ENCODE peak calls at places on chromosome 21, in nine cellular contexts. One of them, this sample, is unnamed.

GRCh38 chr21:17803536-17803935 is 15.6 kb downstream of the C21orf91 start:
- DNase-seq in breast epithelium: no peak
- DNase-seq in adrenal gland: no peak
- DNase-seq in K562: no peak
- DNase-seq in suprapubic skin: no peak
- DNase-seq in psoas muscle: no peak
- DNase-seq in heart right ventricle: no peak
- DNase-seq in esophagus muscularis mucosa: no peak
- DNase-seq in pancreas: no peak
- DNase-seq in this sample: no peak

GRCh38 chr21:36747815-36748381 is 49.0 kb downstream of the SIM2 start:
- DNase-seq in psoas muscle: peak
- DNase-seq in pancreas: peak
- DNase-seq in heart right ventricle: peak
- DNase-seq in K562: peak
- DNase-seq in suprapubic skin: no peak
- DNase-seq in esophagus muscularis mucosa: no peak
- DNase-seq in adrenal gland: peak
- DNase-seq in breast epithelium: no peak
- DNase-seq in this sample: no peak

GRCh38 chr21:37164742-37165141 is 91.7 kb downstream of the TTC3 start:
- DNase-seq in breast epithelium: no peak
- DNase-seq in suprapubic skin: no peak
- DNase-seq in pancreas: no peak
- DNase-seq in adrenal gland: no peak
- DNase-seq in psoas muscle: no peak
- DNase-seq in K562: no peak
- DNase-seq in heart right ventricle: no peak
- DNase-seq in esophagus muscularis mucosa: no peak
- DNase-seq in this sample: no peak

GRCh38 chr21:41167348-41168342 is at the start of gene BACE2:
- DNase-seq in suprapubic skin: peak
- DNase-seq in psoas muscle: peak
- DNase-seq in pancreas: peak
- DNase-seq in heart right ventricle: peak
- DNase-seq in K562: peak
- DNase-seq in adrenal gland: peak
- DNase-seq in esophagus muscularis mucosa: peak
- DNase-seq in breast epithelium: peak
- DNase-seq in this sample: peak

GRCh38 chr21:36908260-36908908 is 58.1 kb downstream of the HLCS start:
- DNase-seq in K562: no peak
- DNase-seq in adrenal gland: no peak
- DNase-seq in esophagus muscularis mucosa: no peak
- DNase-seq in psoas muscle: no peak
- DNase-seq in heart right ventricle: no peak
- DNase-seq in suprapubic skin: no peak
- DNase-seq in breast epithelium: no peak
- DNase-seq in pancreas: no peak
- DNase-seq in this sample: no peak

GRCh38 chr21:45607021-45607921 is 36.3 kb upstream of the PCBP3 start:
- DNase-seq in heart right ventricle: no peak
- DNase-seq in K562: no peak
- DNase-seq in esophagus muscularis mucosa: no peak
- DNase-seq in breast epithelium: peak
- DNase-seq in pancreas: no peak
- DNase-seq in suprapubic skin: peak
- DNase-seq in psoas muscle: no peak
- DNase-seq in adrenal gland: no peak
- DNase-seq in this sample: no peak

GRCh38 chr21:36512971-36513370 is 33.0 kb upstream of the CLDN14 start:
- DNase-seq in K562: peak
- DNase-seq in breast epithelium: no peak
- DNase-seq in esophagus muscularis mucosa: no peak
- DNase-seq in suprapubic skin: no peak
- DNase-seq in psoas muscle: no peak
- DNase-seq in heart right ventricle: no peak
- DNase-seq in pancreas: no peak
- DNase-seq in adrenal gland: no peak
- DNase-seq in this sample: no peak

GRCh38 chr21:15293251-15293650 is 228.5 kb upstream of the NRIP1 start:
- DNase-seq in pancreas: no peak
- DNase-seq in K562: no peak
- DNase-seq in psoas muscle: no peak
- DNase-seq in suprapubic skin: no peak
- DNase-seq in adrenal gland: no peak
- DNase-seq in heart right ventricle: no peak
- DNase-seq in esophagus muscularis mucosa: no peak
- DNase-seq in breast epithelium: no peak
- DNase-seq in this sample: no peak

GRCh38 chr21:44869860-44870747 is 3.4 kb downstream of the PTTG1IP start:
- DNase-seq in psoas muscle: peak
- DNase-seq in adrenal gland: peak
- DNase-seq in suprapubic skin: peak
- DNase-seq in esophagus muscularis mucosa: no peak
- DNase-seq in K562: no peak
- DNase-seq in breast epithelium: no peak
- DNase-seq in pancreas: peak
- DNase-seq in heart right ventricle: peak
- DNase-seq in this sample: peak

GRCh38 chr21:28177008-28177603 is 815.6 kb downstream of the LTN1 start:
- DNase-seq in suprapubic skin: no peak
- DNase-seq in pancreas: no peak
- DNase-seq in adrenal gland: no peak
- DNase-seq in K562: no peak
- DNase-seq in psoas muscle: no peak
- DNase-seq in breast epithelium: no peak
- DNase-seq in heart right ventricle: no peak
- DNase-seq in esophagus muscularis mucosa: no peak
- DNase-seq in this sample: no peak

GRCh38 chr21:27818847-27819246 is 852.0 kb upstream of the ADAMTS5 start:
- DNase-seq in K562: no peak
- DNase-seq in psoas muscle: no peak
- DNase-seq in breast epithelium: no peak
- DNase-seq in adrenal gland: no peak
- DNase-seq in suprapubic skin: no peak
- DNase-seq in esophagus muscularis mucosa: no peak
- DNase-seq in pancreas: no peak
- DNase-seq in heart right ventricle: no peak
- DNase-seq in this sample: no peak

GRCh38 chr21:45990049-45990711 is 8.6 kb downstream of the COL6A1 start:
- DNase-seq in breast epithelium: peak
- DNase-seq in pancreas: no peak
- DNase-seq in suprapubic skin: no peak
- DNase-seq in K562: no peak
- DNase-seq in esophagus muscularis mucosa: no peak
- DNase-seq in heart right ventricle: peak
- DNase-seq in adrenal gland: peak
- DNase-seq in psoas muscle: peak
- DNase-seq in this sample: peak

GRCh38 chr21:36027352-36027751 is 33.0 kb downstream of the SETD4 start:
- DNase-seq in K562: no peak
- DNase-seq in pancreas: no peak
- DNase-seq in breast epithelium: no peak
- DNase-seq in heart right ventricle: no peak
- DNase-seq in suprapubic skin: no peak
- DNase-seq in adrenal gland: no peak
- DNase-seq in psoas muscle: no peak
- DNase-seq in esophagus muscularis mucosa: no peak
- DNase-seq in this sample: no peak

GRCh38 chr21:23963454-23963853 is 1643.8 kb downstream of the MRPL39 start:
- DNase-seq in K562: no peak
- DNase-seq in adrenal gland: no peak
- DNase-seq in pancreas: no peak
- DNase-seq in breast epithelium: no peak
- DNase-seq in esophagus muscularis mucosa: no peak
- DNase-seq in psoas muscle: no peak
- DNase-seq in suprapubic skin: no peak
- DNase-seq in heart right ventricle: no peak
- DNase-seq in this sample: no peak

GRCh38 chr21:41396452-41397107 is 29.5 kb upstream of the MX1 start:
- DNase-seq in adrenal gland: no peak
- DNase-seq in pancreas: no peak
- DNase-seq in breast epithelium: peak
- DNase-seq in suprapubic skin: no peak
- DNase-seq in psoas muscle: peak
- DNase-seq in esophagus muscularis mucosa: no peak
- DNase-seq in K562: no peak
- DNase-seq in heart right ventricle: no peak
- DNase-seq in this sample: no peak

GRCh38 chr21:43864806-43865470 is at the start of gene AGPAT3:
- DNase-seq in K562: peak
- DNase-seq in pancreas: no peak
- DNase-seq in psoas muscle: no peak
- DNase-seq in heart right ventricle: no peak
- DNase-seq in adrenal gland: no peak
- DNase-seq in suprapubic skin: no peak
- DNase-seq in breast epithelium: no peak
- DNase-seq in esophagus muscularis mucosa: no peak
- DNase-seq in this sample: no peak

GRCh38 chr21:32921632-32922230 is 104.0 kb upstream of the OLIG2 start:
- DNase-seq in pancreas: no peak
- DNase-seq in breast epithelium: no peak
- DNase-seq in esophagus muscularis mucosa: no peak
- DNase-seq in psoas muscle: no peak
- DNase-seq in K562: peak
- DNase-seq in adrenal gland: no peak
- DNase-seq in heart right ventricle: no peak
- DNase-seq in suprapubic skin: no peak
- DNase-seq in this sample: no peak

GRCh38 chr21:44952116-44952928 is 12.5 kb downstream of the SLX9 start:
- DNase-seq in heart right ventricle: peak
- DNase-seq in pancreas: no peak
- DNase-seq in K562: no peak
- DNase-seq in suprapubic skin: no peak
- DNase-seq in breast epithelium: no peak
- DNase-seq in esophagus muscularis mucosa: no peak
- DNase-seq in adrenal gland: no peak
- DNase-seq in psoas muscle: peak
- DNase-seq in this sample: no peak

DNA sequence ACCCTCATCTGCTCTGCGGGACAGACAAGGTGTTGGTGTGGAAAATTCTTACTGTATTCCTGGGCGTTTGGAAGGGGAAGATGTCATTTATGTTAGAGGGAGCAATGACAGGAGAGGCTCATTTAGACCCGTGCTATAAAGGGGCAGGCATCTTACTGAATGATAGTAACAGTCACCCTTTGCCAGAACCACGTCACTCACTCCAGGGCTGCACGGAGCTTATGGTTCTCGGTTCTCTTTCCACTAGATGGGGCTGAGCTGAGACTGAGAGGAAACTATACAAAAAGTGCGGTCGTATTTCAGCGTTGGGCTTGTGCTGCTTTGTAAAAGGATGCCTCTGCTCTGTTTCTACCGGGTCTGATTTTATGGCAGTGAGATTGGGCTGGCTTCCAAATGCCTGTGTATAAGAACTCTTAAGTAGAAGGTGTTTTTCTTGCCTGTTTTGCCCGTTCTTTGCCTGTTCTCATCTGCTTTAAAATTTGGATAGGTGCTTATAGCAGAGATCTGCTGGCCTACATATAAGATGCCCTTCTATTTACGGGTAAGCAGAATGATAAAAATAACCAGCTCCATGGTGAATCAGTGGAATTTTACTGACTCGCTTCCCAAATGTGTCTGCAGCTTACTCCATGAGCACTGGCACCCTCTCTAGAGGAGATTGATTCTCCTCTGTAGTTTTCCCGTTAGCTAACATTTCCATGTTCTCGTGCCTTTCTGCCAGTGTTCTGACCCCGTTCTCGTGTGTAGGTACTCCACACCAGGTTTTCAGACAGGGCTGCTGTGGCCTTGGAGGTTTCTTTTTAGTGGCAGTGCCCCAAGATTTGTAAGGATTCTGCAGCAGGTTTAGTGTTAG is 55.9 kb downstream of the MRPS6 start:
- DNase-seq in suprapubic skin: no peak
- DNase-seq in heart right ventricle: peak
- DNase-seq in K562: no peak
- DNase-seq in pancreas: peak
- DNase-seq in breast epithelium: no peak
- DNase-seq in esophagus muscularis mucosa: peak
- DNase-seq in psoas muscle: peak
- DNase-seq in adrenal gland: peak
- DNase-seq in this sample: no peak
- H3K4me3 ChIP-seq in suprapubic skin: no peak
- H3K4me3 ChIP-seq in heart right ventricle: peak
- H3K4me3 ChIP-seq in K562: no peak
- H3K4me3 ChIP-seq in pancreas: no peak
- H3K4me3 ChIP-seq in breast epithelium: no peak
- H3K4me3 ChIP-seq in esophagus muscularis mucosa: peak
- H3K4me3 ChIP-seq in psoas muscle: peak
- H3K4me3 ChIP-seq in adrenal gland: no peak
- H3K4me3 ChIP-seq in this sample: no peak

DNA sequence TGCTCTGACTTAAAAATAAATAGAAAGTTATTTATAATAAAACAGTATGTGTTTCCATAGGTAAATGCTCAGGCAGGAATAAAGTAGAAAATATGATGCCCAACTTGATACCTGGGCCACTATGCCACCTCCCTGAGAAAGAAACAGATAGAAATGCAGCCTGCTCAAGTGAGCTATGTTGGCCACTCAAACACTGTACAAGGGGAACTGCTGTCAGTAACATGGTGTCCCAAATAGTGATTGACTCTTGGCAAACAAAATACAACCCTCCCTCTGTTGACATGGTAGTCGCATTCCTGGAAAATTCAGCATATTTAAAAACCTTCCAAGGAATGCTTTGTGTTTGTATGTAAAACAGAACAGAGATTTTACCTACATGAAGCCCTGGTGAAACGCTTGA is 66.9 kb upstream of the KCNE2 start:
- DNase-seq in adrenal gland: no peak
- DNase-seq in breast epithelium: no peak
- DNase-seq in esophagus muscularis mucosa: no peak
- DNase-seq in psoas muscle: no peak
- DNase-seq in heart right ventricle: no peak
- DNase-seq in suprapubic skin: no peak
- DNase-seq in K562: no peak
- DNase-seq in pancreas: no peak
- DNase-seq in this sample: no peak
- TF ChIP-seq CTCF in adrenal gland: no peak
- TF ChIP-seq CTCF in breast epithelium: no peak
- TF ChIP-seq CTCF in esophagus muscularis mucosa: no peak
- TF ChIP-seq CTCF in psoas muscle: no peak
- TF ChIP-seq CTCF in heart right ventricle: no peak
- TF ChIP-seq CTCF in suprapubic skin: no peak
- TF ChIP-seq CTCF in K562: no peak
- TF ChIP-seq CTCF in pancreas: no peak
- TF ChIP-seq CTCF in this sample: no peak

GRCh38 chr21:38671716-38672115 is 134.0 kb upstream of the ETS2 start:
- DNase-seq in adrenal gland: no peak
- DNase-seq in suprapubic skin: no peak
- DNase-seq in pancreas: no peak
- DNase-seq in esophagus muscularis mucosa: no peak
- DNase-seq in psoas muscle: no peak
- DNase-seq in K562: no peak
- DNase-seq in heart right ventricle: no peak
- DNase-seq in breast epithelium: no peak
- DNase-seq in this sample: no peak
- H3K4me3 ChIP-seq in adrenal gland: no peak
- H3K4me3 ChIP-seq in suprapubic skin: no peak
- H3K4me3 ChIP-seq in pancreas: no peak
- H3K4me3 ChIP-seq in esophagus muscularis mucosa: no peak
- H3K4me3 ChIP-seq in psoas muscle: no peak
- H3K4me3 ChIP-seq in K562: no peak
- H3K4me3 ChIP-seq in heart right ventricle: no peak
- H3K4me3 ChIP-seq in breast epithelium: no peak
- H3K4me3 ChIP-seq in this sample: no peak

GRCh38 chr21:42765656-42766055 is 112.2 kb downstream of the PDE9A start:
- DNase-seq in breast epithelium: no peak
- DNase-seq in pancreas: no peak
- DNase-seq in esophagus muscularis mucosa: no peak
- DNase-seq in K562: no peak
- DNase-seq in suprapubic skin: no peak
- DNase-seq in heart right ventricle: no peak
- DNase-seq in psoas muscle: no peak
- DNase-seq in adrenal gland: no peak
- DNase-seq in this sample: no peak
- TF ChIP-seq CTCF in breast epithelium: no peak
- TF ChIP-seq CTCF in pancreas: no peak
- TF ChIP-seq CTCF in esophagus muscularis mucosa: no peak
- TF ChIP-seq CTCF in K562: no peak
- TF ChIP-seq CTCF in suprapubic skin: no peak
- TF ChIP-seq CTCF in heart right ventricle: no peak
- TF ChIP-seq CTCF in psoas muscle: no peak
- TF ChIP-seq CTCF in adrenal gland: no peak
- TF ChIP-seq CTCF in this sample: no peak

This sample was measured in RWPE2.